ENCODE peak calls at places on chromosomes 5 and 9, in six cellular contexts. H, V, Q, Y, T and M are unnamed samples.

GRCh38 chr5:88719434-88719833 is 163.6 kb downstream of the MEF2C start:
- DNase-seq in H (peak; percentile 52), V (no peak), Q (no peak), Y (no peak), T (no peak), M (no peak)

GRCh38 chr9:19876569-19877316 is 87.9 kb upstream of the SLC24A2 start:
- DNase-seq in H (no peak), V (no peak), Q (no peak), Y (no peak), T (no peak), M (no peak)

GRCh38 chr5:54558362-54558761 is 40.8 kb downstream of the SNX18 start:
- DNase-seq in H (no peak), V (no peak), Q (peak; percentile 51), Y (no peak), T (no peak), M (no peak)

GRCh38 chr5:136133416-136134383 is 1.1 kb downstream of the SMAD5 start:
- DNase-seq in H (peak; percentile 51), V (no peak), Q (peak; percentile 59), Y (peak; percentile 57), T (peak; percentile 39), M (no peak)

GRCh38 chr9:119088002-119088401 is 281.2 kb downstream of the BRINP1 start:
- DNase-seq in H (no peak), V (no peak), Q (no peak), Y (no peak), T (no peak), M (no peak)

GRCh38 chr5:171650605-171651004 is 135.0 kb upstream of the SMIM23 start:
- DNase-seq in H (no peak), V (no peak), Q (no peak), Y (no peak), T (no peak), M (no peak)

GRCh38 chr9:95028855-95029219 is 288.7 kb downstream of the FANCC start:
- DNase-seq in H (no peak), V (no peak), Q (no peak), Y (no peak), T (no peak), M (no peak)

GRCh38 chr5:39423331-39423751 is 1.4 kb downstream of the DAB2 start:
- DNase-seq in H (peak; percentile 34), V (no peak), Q (no peak), Y (peak; percentile 39), T (peak; percentile 51), M (no peak)

GRCh38 chr5:163436515-163436914 is 880 bp upstream of the CCNG1 start:
- DNase-seq in H (no peak), V (no peak), Q (no peak), Y (no peak), T (no peak), M (no peak)

GRCh38 chr9:12798066-12798770 is 23.4 kb downstream of the LURAP1L start:
- DNase-seq in H (peak; percentile 57), V (no peak), Q (no peak), Y (no peak), T (no peak), M (no peak)

GRCh38 chr5:127705120-127705892 is 2.1 kb downstream of the CCDC192 start:
- DNase-seq in H (peak; percentile 66), V (no peak), Q (peak; percentile 86), Y (peak; percentile 70), T (peak; percentile 8), M (no peak)

GRCh38 chr9:116094846-116095245 is 58.7 kb upstream of the PAPPA start:
- DNase-seq in H (peak; percentile 53), V (no peak), Q (peak; percentile 67), Y (no peak), T (no peak), M (no peak)

GRCh38 chr9:113957778-113958430 is 81.8 kb downstream of the ZNF618 start:
- DNase-seq in H (peak; percentile 85), V (no peak), Q (peak; percentile 94), Y (peak; percentile 85), T (no peak), M (no peak)

GRCh38 chr5:105088961-105089360 is 1526.4 kb upstream of the NUDT12 start:
- DNase-seq in H (no peak), V (no peak), Q (no peak), Y (peak; percentile 0), T (no peak), M (no peak)

GRCh38 chr5:119028575-119028974 is 40.2 kb upstream of the DTWD2 start:
- DNase-seq in H (no peak), V (no peak), Q (no peak), Y (no peak), T (no peak), M (no peak)

GRCh38 chr9:77417570-77417969 is 230.6 kb downstream of the GNA14 start:
- DNase-seq in H (peak; percentile 45), V (no peak), Q (peak; percentile 79), Y (peak; percentile 23), T (no peak), M (no peak)

GRCh38 chr5:149737355-149737754 is 7.2 kb downstream of the PPARGC1B start:
- DNase-seq in H (no peak), V (no peak), Q (no peak), Y (no peak), T (no peak), M (no peak)

GRCh38 chr5:57768771-57769170 is 286.2 kb upstream of the ACTBL2 start:
- DNase-seq in H (no peak), V (no peak), Q (no peak), Y (no peak), T (no peak), M (no peak)

GRCh38 chr5:41247135-41247534 is 33.8 kb upstream of the C6 start:
- DNase-seq in H (no peak), V (no peak), Q (no peak), Y (no peak), T (no peak), M (no peak)

GRCh38 chr9:4741365-4742031 is 496 bp upstream of the AK3 start:
- DNase-seq in H (peak; percentile 18), V (no peak), Q (no peak), Y (no peak), T (peak; percentile 20), M (no peak)

GRCh38 chr9:20280330-20280729 is 342.0 kb downstream of the MLLT3 start:
- DNase-seq in H (no peak), V (no peak), Q (no peak), Y (no peak), T (no peak), M (no peak)

GRCh38 chr5:5558593-5558992 is 136.1 kb downstream of the ICE1 start:
- DNase-seq in H (no peak), V (no peak), Q (no peak), Y (no peak), T (no peak), M (no peak)

GRCh38 chr9:114746591-114746990 is 59.2 kb downstream of the TNFSF15 start:
- DNase-seq in H (no peak), V (no peak), Q (no peak), Y (no peak), T (no peak), M (no peak)

GRCh38 chr9:4796988-4797956 is 4.5 kb downstream of the RCL1 start:
- DNase-seq in H (peak; percentile 50), V (no peak), Q (peak; percentile 43), Y (peak; percentile 6), T (peak; percentile 40), M (no peak)

GRCh38 chr9:113580041-113580953 is 116.8 kb downstream of the RGS3 start:
- DNase-seq in H (peak; percentile 89), V (peak; percentile 77), Q (peak; percentile 35), Y (no peak), T (no peak), M (peak; percentile 95)

GRCh38 chr9:6811436-6811835 is 53.7 kb downstream of the KDM4C start:
- DNase-seq in H (peak; percentile 16), V (no peak), Q (no peak), Y (no peak), T (no peak), M (no peak)

GRCh38 chr5:144315994-144316634 is 145.4 kb downstream of the KCTD16 start:
- DNase-seq in H (no peak), V (no peak), Q (no peak), Y (no peak), T (no peak), M (no peak)

GRCh38 chr9:120344230-120344629 is 235.7 kb downstream of the CDK5RAP2 start:
- DNase-seq in H (peak; percentile 79), V (no peak), Q (peak; percentile 80), Y (peak; percentile 80), T (no peak), M (no peak)

GRCh38 chr5:124660229-124661093 is 86.0 kb downstream of the ZNF608 start:
- DNase-seq in H (peak; percentile 67), V (no peak), Q (no peak), Y (peak; percentile 78), T (no peak), M (no peak)

GRCh38 chr9:70085241-70085640 is 41.6 kb downstream of the MAMDC2 start:
- DNase-seq in H (peak; percentile 40), V (no peak), Q (peak; percentile 66), Y (peak; percentile 36), T (no peak), M (no peak)

GRCh38 chr9:806285-807156 is 35.0 kb upstream of the DMRT1 start:
- DNase-seq in H (peak; percentile 54), V (peak; percentile 16), Q (peak; percentile 51), Y (no peak), T (peak; percentile 9), M (no peak)

GRCh38 chr5:159965031-159965837 is 43.7 kb upstream of the TTC1 start:
- DNase-seq in H (peak; percentile 69), V (peak; percentile 28), Q (peak; percentile 57), Y (peak; percentile 46), T (peak; percentile 50), M (peak; percentile 84)

GRCh38 chr9:77750284-77750683 is 102.2 kb upstream of the GNA14 start:
- DNase-seq in H (peak; percentile 2), V (no peak), Q (peak; percentile 60), Y (peak; percentile 49), T (no peak), M (no peak)

GRCh38 chr5:137750436-137750835 is 3.7 kb downstream of the HNRNPA0 start:
- DNase-seq in H (no peak), V (no peak), Q (no peak), Y (no peak), T (no peak), M (no peak)
- H3K9ac ChIP-seq in H (no peak overlapping the region), V (no peak overlapping the region), Q (no peak overlapping the region), Y (no peak overlapping the region), T (no peak overlapping the region), M (no peak overlapping the region)

GRCh38 chr5:143036146-143036927 is 266.2 kb downstream of the ARHGAP26 start:
- DNase-seq in H (no peak), V (no peak), Q (no peak), Y (no peak), T (no peak), M (no peak)
- H3K9ac ChIP-seq in H (no peak overlapping the region), V (no peak overlapping the region), Q (no peak overlapping the region), Y (no peak overlapping the region), T (no peak overlapping the region), M (no peak overlapping the region)

GRCh38 chr5:17275279-17276158 is 58.1 kb downstream of the BASP1 start:
- DNase-seq in H (no peak), V (no peak), Q (no peak), Y (no peak), T (no peak), M (peak; percentile 68)
- H3K9ac ChIP-seq in H (no peak overlapping the region), V (no peak overlapping the region), Q (no peak overlapping the region), Y (no peak overlapping the region), T (no peak overlapping the region), M (no peak overlapping the region)

DNA sequence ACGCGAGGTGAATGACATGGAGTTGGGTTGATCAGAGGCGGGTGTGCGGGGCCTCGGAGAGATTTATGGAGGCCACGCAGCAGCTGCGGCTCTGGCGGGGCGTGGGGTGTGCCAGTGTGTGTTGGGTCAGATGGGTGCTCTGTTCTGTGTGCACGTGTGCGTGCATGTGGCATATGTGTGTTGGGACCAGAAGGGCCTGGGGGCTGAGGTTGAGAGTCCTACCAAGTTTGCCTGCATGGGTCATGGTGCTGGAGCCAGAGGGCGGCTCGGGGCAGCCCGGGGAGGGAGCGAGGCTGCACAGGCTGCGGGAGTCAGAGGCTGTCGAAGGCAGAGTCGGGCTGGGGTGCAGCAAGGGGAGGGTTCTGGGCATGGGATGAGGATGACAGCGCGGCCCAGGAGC is 25.5 kb downstream of the RXRA start:
- DNase-seq in H (no peak), V (no peak), Q (no peak), Y (no peak), T (no peak), M (no peak)
- H3K9ac ChIP-seq in H (no peak overlapping the region), V (no peak overlapping the region), Q (no peak overlapping the region), Y (no peak overlapping the region), T (no peak overlapping the region), M (no peak overlapping the region)